ENCODE peak calls at places on chromosomes 2 and 18, in nine cellular contexts. C is chondrocyte, T is fibroblast of lung, F is brain microvascular endothelial cell, O is T47D, J is HepG2, L is NCI-H1092 treated with DMSO at 0.1 percent for 48 hours, H is choroid plexus epithelial cell, Q is iris pigment epithelial cell. A is an unnamed sample.

GRCh38 chr18:70469916-70470315 is 181.1 kb downstream of the SOCS6 start:
- DNase-seq in T (peak; percentile 63), C (no peak), L (peak; percentile 22), O (no peak), F (no peak), Q (peak; percentile 12), H (peak; percentile 11), J (no peak), A (peak; percentile 71)

GRCh38 chr2:17876590-17876989 is 1.9 kb upstream of the KCNS3 start:
- DNase-seq in J (no peak), F (no peak), O (no peak), T (no peak), Q (no peak), L (no peak), H (no peak), C (no peak), A (no peak)

GRCh38 chr18:10354241-10354811 is 100.1 kb upstream of the APCDD1 start:
- DNase-seq in J (no peak), T (peak; percentile 37), H (no peak), C (no peak), O (no peak), F (no peak), Q (no peak), L (no peak), A (no peak)

GRCh38 chr2:65353046-65353445 is 79.4 kb downstream of the SPRED2 start:
- DNase-seq in F (no peak), H (no peak), O (no peak), Q (no peak), C (no peak), T (no peak), J (no peak), L (no peak), A (no peak)

GRCh38 chr2:110818767-110819481 is 86.6 kb downstream of the ACOXL start:
- DNase-seq in H (peak; percentile 32), L (no peak), F (no peak), T (no peak), C (no peak), O (no peak), Q (no peak), J (no peak), A (no peak)

GRCh38 chr18:12255626-12256026 is 1.5 kb downstream of the CIDEA start:
- DNase-seq in Q (no peak), H (no peak), O (peak; percentile 48), J (peak; percentile 35), C (no peak), T (peak; percentile 64), F (peak; percentile 48), L (no peak), A (no peak)

GRCh38 chr18:48066225-48066652 is 135.8 kb upstream of the SMAD2 start:
- DNase-seq in T (no peak), Q (no peak), C (no peak), O (no peak), H (no peak), F (no peak), J (no peak), L (no peak), A (no peak)

GRCh38 chr2:209307161-209308001 is 116.5 kb upstream of the MAP2 start:
- DNase-seq in L (no peak), F (no peak), C (peak; percentile 75), T (no peak), Q (no peak), O (no peak), J (no peak), H (no peak), A (no peak)

GRCh38 chr2:68200157-68200787 is 42.6 kb downstream of the PNO1 start:
- DNase-seq in H (no peak), C (no peak), J (no peak), F (no peak), T (no peak), Q (no peak), L (no peak), O (no peak), A (no peak)

GRCh38 chr2:20596193-20596972 is 54.5 kb downstream of the HS1BP3 start:
- DNase-seq in C (peak; percentile 22), H (no peak), J (no peak), Q (no peak), F (no peak), L (no peak), T (no peak), O (no peak), A (no peak)

GRCh38 chr2:182858671-182859070 is 7.8 kb downstream of the FRZB start:
- DNase-seq in J (no peak), H (peak; percentile 54), Q (peak; percentile 40), L (no peak), T (peak; percentile 82), F (peak; percentile 42), C (no peak), O (no peak), A (no peak)

GRCh38 chr2:101731221-101732054 is 33.9 kb downstream of the MAP4K4 start:
- DNase-seq in L (no peak), C (no peak), J (peak; percentile 99), Q (no peak), F (no peak), T (no peak), O (no peak), H (no peak), A (peak; percentile 27)

GRCh38 chr2:38700881-38701458 is 35.1 kb downstream of the GALM start:
- DNase-seq in J (no peak), O (no peak), L (no peak), F (no peak), H (no peak), T (no peak), C (no peak), Q (no peak), A (no peak)

GRCh38 chr2:161206491-161207032 is 46.3 kb downstream of the TANK start:
- DNase-seq in L (no peak), T (no peak), F (no peak), H (peak; percentile 49), O (no peak), C (no peak), Q (peak; percentile 65), J (no peak), A (no peak)

GRCh38 chr18:41899535-41899934 is 55.5 kb upstream of the PIK3C3 start:
- DNase-seq in J (no peak), C (no peak), Q (no peak), T (no peak), H (peak; percentile 14), F (no peak), L (no peak), O (no peak), A (no peak)

GRCh38 chr2:239439383-239440315 is 38.8 kb upstream of the HDAC4 start:
- DNase-seq in L (no peak), O (no peak), T (no peak), H (no peak), J (no peak), Q (no peak), F (no peak), C (no peak), A (no peak)

GRCh38 chr18:10113156-10114022 is 199.6 kb downstream of the VAPA start:
- DNase-seq in C (no peak), O (no peak), J (no peak), T (no peak), L (no peak), F (no peak), Q (no peak), H (no peak), A (peak; percentile 71)

GRCh38 chr2:172472441-172473051 is 45.2 kb downstream of the ITGA6 start:
- DNase-seq in F (no peak), C (no peak), Q (no peak), L (no peak), T (no peak), H (no peak), J (no peak), O (no peak), A (no peak)

GRCh38 chr2:105592288-105592687 is 152.4 kb upstream of the NCK2 start:
- DNase-seq in H (no peak), F (no peak), O (no peak), C (no peak), J (no peak), L (no peak), T (no peak), Q (no peak), A (peak; percentile 20)

GRCh38 chr2:47237375-47238357 is 82.6 kb upstream of the STPG4 start:
- DNase-seq in C (no peak), T (peak; percentile 84), J (no peak), H (peak; percentile 89), F (peak; percentile 85), O (no peak), L (no peak), Q (peak; percentile 79), A (peak; percentile 75)

GRCh38 chr2:239959059-239959971 is 65.8 kb downstream of the NDUFA10 start:
- DNase-seq in T (peak; percentile 40), C (no peak), J (no peak), L (no peak), Q (peak; percentile 21), O (no peak), F (no peak), H (peak; percentile 34), A (no peak)

GRCh38 chr2:11279398-11279797 is 65.0 kb downstream of the ROCK2 start:
- DNase-seq in L (no peak), C (no peak), Q (no peak), J (no peak), H (no peak), O (no peak), F (no peak), T (no peak), A (no peak)

GRCh38 chr2:235483313-235483712 is 10.5 kb upstream of the AGAP1 start:
- DNase-seq in F (no peak), Q (no peak), L (no peak), C (no peak), J (no peak), O (no peak), H (no peak), T (no peak), A (no peak)

GRCh38 chr2:127149384-127149783 is 42.4 kb upstream of the BIN1 start:
- DNase-seq in Q (peak; percentile 93), C (no peak), L (no peak), T (peak; percentile 97), O (no peak), F (peak; percentile 74), H (peak; percentile 93), J (no peak), A (no peak)

GRCh38 chr2:239609162-239609561 is 208.3 kb upstream of the HDAC4 start:
- DNase-seq in C (peak; percentile 78), F (no peak), J (no peak), H (no peak), T (no peak), Q (no peak), L (no peak), O (no peak), A (no peak)

GRCh38 chr2:3986063-3986462 is 282.7 kb downstream of the DCDC2C start:
- DNase-seq in Q (no peak), L (no peak), H (no peak), J (no peak), T (no peak), C (no peak), F (no peak), O (no peak), A (no peak)

GRCh38 chr2:148524519-148524919 is 120.0 kb upstream of the EPC2 start:
- DNase-seq in J (no peak), Q (no peak), C (no peak), L (no peak), O (no peak), F (no peak), H (no peak), T (no peak), A (no peak)

GRCh38 chr18:12838178-12838634 is 45.8 kb downstream of the PTPN2 start:
- DNase-seq in J (peak; percentile 90), C (no peak), Q (peak; percentile 94), T (peak; percentile 92), H (peak; percentile 91), L (no peak), F (peak; percentile 66), O (no peak), A (peak; percentile 27)

A was measured in left kidney.